ENCODE peak calls at places on chromosomes 4 and X, in seven cellular contexts. N, U, J, A, T, F and R are unnamed samples.

GRCh38 chrX:19964017-19964710 is 26.7 kb downstream of the BCLAF3 start:
- DNase-seq in N (no peak), U (no peak), J (no peak), A (no peak), T (no peak), F (no peak), R (no peak)

GRCh38 chrX:46203115-46203514 is 342.1 kb downstream of the ZNF674 start:
- DNase-seq in N (no peak), U (no peak), J (no peak), A (no peak), T (no peak), F (peak), R (no peak)

GRCh38 chr4:94714360-94714759 is 43.4 kb upstream of the BMPR1B start:
- DNase-seq in N (no peak), U (no peak), J (no peak), A (no peak), T (no peak), F (no peak), R (no peak)

GRCh38 chr4:7160951-7161440 is 31.3 kb upstream of the SORCS2 start:
- DNase-seq in N (no peak), U (no peak), J (no peak), A (no peak), T (no peak), F (no peak), R (peak)

GRCh38 chr4:25658357-25658771 is 2.7 kb downstream of the SLC34A2 start:
- DNase-seq in N (no peak), U (no peak), J (no peak), A (no peak), T (no peak), F (no peak), R (no peak)

GRCh38 chrX:44071070-44071645 is 98.0 kb upstream of the NDP start:
- DNase-seq in N (no peak), U (no peak), J (no peak), A (no peak), T (no peak), F (no peak), R (no peak)

GRCh38 chr4:5019796-5020195 is 538 bp upstream of the CYTL1 start:
- DNase-seq in N (no peak), U (no peak), J (no peak), A (no peak), T (no peak), F (no peak), R (no peak)

GRCh38 chr4:14853186-14853946 is 148.9 kb upstream of the CPEB2 start:
- DNase-seq in N (peak), U (no peak), J (no peak), A (peak), T (peak), F (no peak), R (no peak)

GRCh38 chrX:84188320-84188834 is 378 bp upstream of the RPS6KA6 start:
- DNase-seq in N (no peak), U (no peak), J (peak), A (peak), T (no peak), F (peak), R (no peak)

GRCh38 chr4:125689839-125690238 is 375.1 kb downstream of the FAT4 start:
- DNase-seq in N (no peak), U (no peak), J (no peak), A (no peak), T (no peak), F (peak), R (no peak)

GRCh38 chr4:4274226-4274625 is 15.7 kb downstream of the LYAR start:
- DNase-seq in N (no peak), U (no peak), J (no peak), A (no peak), T (no peak), F (no peak), R (no peak)

GRCh38 chr4:137659431-137659830 is 127.1 kb upstream of the PCDH18 start:
- DNase-seq in N (no peak), U (no peak), J (no peak), A (no peak), T (no peak), F (no peak), R (no peak)

GRCh38 chr4:169698331-169698730 is 59.4 kb downstream of the HPF1 start:
- DNase-seq in N (no peak), U (no peak), J (no peak), A (no peak), T (no peak), F (no peak), R (no peak)

GRCh38 chrX:254630-255215 is 26.5 kb upstream of the PLCXD1 start:
- DNase-seq in N (no peak), U (no peak), J (no peak), A (no peak), T (no peak), F (no peak), R (peak)

GRCh38 chr4:128388352-128388630 is 100.7 kb upstream of the PGRMC2 start:
- DNase-seq in N (no peak), U (no peak), J (no peak), A (peak), T (no peak), F (no peak), R (no peak)

GRCh38 chr4:53682196-53682595 is 90.9 kb upstream of the LNX1 start:
- DNase-seq in N (no peak), U (no peak), J (no peak), A (no peak), T (no peak), F (no peak), R (no peak)

GRCh38 chr4:129751646-129752045 is 655.7 kb downstream of the C4orf33 start:
- DNase-seq in N (no peak), U (no peak), J (no peak), A (no peak), T (no peak), F (peak), R (no peak)

GRCh38 chr4:82584921-82585320 is 23.1 kb upstream of the TMEM150C start:
- DNase-seq in N (no peak), U (no peak), J (no peak), A (no peak), T (no peak), F (no peak), R (no peak)

GRCh38 chrX:66028936-66029335 is 10.9 kb downstream of the VSIG4 start:
- DNase-seq in N (no peak), U (no peak), J (no peak), A (no peak), T (no peak), F (no peak), R (no peak)

GRCh38 chr4:186621959-186622553 is 66.7 kb upstream of the MTNR1A start:
- DNase-seq in N (peak), U (no peak), J (no peak), A (peak), T (peak), F (no peak), R (no peak)